ENCODE peak calls at places on chromosomes 16 and 17, in four cellular contexts. One of them, this sample, is unnamed.

GRCh38 chr16:53220585-53220984 is 165.8 kb downstream of the CHD9 start:
- DNase-seq in transverse colon: no peak
- DNase-seq in HL-60: no peak
- DNase-seq in GM12891: no peak
- DNase-seq in this sample: no peak

GRCh38 chr17:45129940-45130639 is 2.2 kb downstream of the PLCD3 start:
- DNase-seq in transverse colon: peak
- DNase-seq in HL-60: no peak
- DNase-seq in GM12891: no peak
- DNase-seq in this sample: no peak

GRCh38 chr16:80739523-80739922 is 64.9 kb downstream of the CDYL2 start:
- DNase-seq in transverse colon: no peak
- DNase-seq in HL-60: no peak
- DNase-seq in GM12891: no peak
- DNase-seq in this sample: no peak

GRCh38 chr16:14303654-14304394 is 232.7 kb downstream of the MRTFB start:
- DNase-seq in transverse colon: peak
- DNase-seq in HL-60: no peak
- DNase-seq in GM12891: no peak
- DNase-seq in this sample: no peak

GRCh38 chr17:9224485-9224884 is 203.2 kb downstream of the NTN1 start:
- DNase-seq in transverse colon: no peak
- DNase-seq in HL-60: no peak
- DNase-seq in GM12891: no peak
- DNase-seq in this sample: no peak

GRCh38 chr17:78599419-78599818 is 22.2 kb upstream of the DNAH17 start:
- DNase-seq in transverse colon: no peak
- DNase-seq in HL-60: no peak
- DNase-seq in GM12891: no peak
- DNase-seq in this sample: no peak

GRCh38 chr16:22070361-22071351 is 21.7 kb upstream of the VWA3A start:
- DNase-seq in transverse colon: no peak
- DNase-seq in HL-60: no peak
- DNase-seq in GM12891: no peak
- DNase-seq in this sample: no peak

GRCh38 chr16:68086336-68086821 is 1.2 kb downstream of the NFATC3 start:
- DNase-seq in transverse colon: no peak
- DNase-seq in HL-60: no peak
- DNase-seq in GM12891: no peak
- DNase-seq in this sample: no peak

GRCh38 chr16:71559855-71560254 is 17.0 kb downstream of the TAT start:
- DNase-seq in transverse colon: no peak
- DNase-seq in HL-60: no peak
- DNase-seq in GM12891: no peak
- DNase-seq in this sample: no peak

GRCh38 chr17:56597495-56597990 is 4.0 kb downstream of the NOG start:
- DNase-seq in transverse colon: no peak
- DNase-seq in HL-60: no peak
- DNase-seq in GM12891: no peak
- DNase-seq in this sample: no peak

GRCh38 chr17:39153541-39154111 is 2.2 kb upstream of the PLXDC1 start:
- DNase-seq in transverse colon: peak
- DNase-seq in HL-60: peak
- DNase-seq in GM12891: no peak
- DNase-seq in this sample: peak

GRCh38 chr16:70523621-70524405 is at the start of gene SF3B3:
- DNase-seq in transverse colon: peak
- DNase-seq in HL-60: peak
- DNase-seq in GM12891: peak
- DNase-seq in this sample: peak

GRCh38 chr17:78355701-78356100 is 4.2 kb downstream of the SOCS3 start:
- DNase-seq in transverse colon: no peak
- DNase-seq in HL-60: no peak
- DNase-seq in GM12891: no peak
- DNase-seq in this sample: no peak

GRCh38 chr17:17849147-17849820 is 12.5 kb upstream of the SREBF1 start:
- DNase-seq in transverse colon: peak
- DNase-seq in HL-60: no peak
- DNase-seq in GM12891: no peak
- DNase-seq in this sample: no peak

GRCh38 chr16:31700200-31700529 is 172.5 kb downstream of the AHSP start:
- DNase-seq in transverse colon: no peak
- DNase-seq in HL-60: no peak
- DNase-seq in GM12891: peak
- DNase-seq in this sample: no peak

GRCh38 chr17:43515641-43516040 is 30.5 kb downstream of the ETV4 start:
- DNase-seq in transverse colon: no peak
- DNase-seq in HL-60: no peak
- DNase-seq in GM12891: no peak
- DNase-seq in this sample: no peak

GRCh38 chr16:47049901-47050583 is 76.6 kb upstream of the DNAJA2 start:
- DNase-seq in transverse colon: no peak
- DNase-seq in HL-60: no peak
- DNase-seq in GM12891: no peak
- DNase-seq in this sample: no peak

GRCh38 chr16:28842696-28843095 is 3.5 kb downstream of the TUFM start:
- DNase-seq in transverse colon: no peak
- DNase-seq in HL-60: no peak
- DNase-seq in GM12891: no peak
- DNase-seq in this sample: no peak

GRCh38 chr17:50003916-50004315 is 8.9 kb upstream of the DLX3 start:
- DNase-seq in transverse colon: no peak
- DNase-seq in HL-60: no peak
- DNase-seq in GM12891: no peak
- DNase-seq in this sample: no peak

GRCh38 chr16:70512456-70512855 is 10.9 kb downstream of the COG4 start:
- DNase-seq in transverse colon: no peak
- DNase-seq in HL-60: no peak
- DNase-seq in GM12891: no peak
- DNase-seq in this sample: peak

GRCh38 chr17:7558544-7559306 is at the start of gene TNFSF13:
- DNase-seq in transverse colon: peak
- DNase-seq in HL-60: no peak
- DNase-seq in GM12891: no peak
- DNase-seq in this sample: no peak

GRCh38 chr16:89072216-89073130 is 21.2 kb upstream of the ACSF3 start:
- DNase-seq in transverse colon: no peak
- DNase-seq in HL-60: no peak
- DNase-seq in GM12891: no peak
- DNase-seq in this sample: no peak

GRCh38 chr17:33142703-33143299 is 150.3 kb downstream of the ASIC2 start:
- DNase-seq in transverse colon: no peak
- DNase-seq in HL-60: no peak
- DNase-seq in GM12891: no peak
- DNase-seq in this sample: no peak

GRCh38 chr17:3956983-3957382 is 7.3 kb downstream of the ATP2A3 start:
- DNase-seq in transverse colon: no peak
- DNase-seq in HL-60: no peak
- DNase-seq in GM12891: no peak
- DNase-seq in this sample: no peak

GRCh38 chr16:88078111-88078775 is 127.0 kb downstream of the BANP start:
- DNase-seq in transverse colon: no peak
- DNase-seq in HL-60: no peak
- DNase-seq in GM12891: no peak
- DNase-seq in this sample: peak

GRCh38 chr16:9521749-9522370 is 430.4 kb downstream of the HAPSTR1 start:
- DNase-seq in transverse colon: no peak
- DNase-seq in HL-60: no peak
- DNase-seq in GM12891: no peak
- DNase-seq in this sample: no peak

GRCh38 chr17:5000237-5000639 is 2.5 kb downstream of the KIF1C start:
- DNase-seq in transverse colon: peak
- DNase-seq in HL-60: no peak
- DNase-seq in GM12891: no peak
- DNase-seq in this sample: no peak

GRCh38 chr17:3803308-3803640 is 2.3 kb upstream of the ITGAE start:
- DNase-seq in transverse colon: no peak
- DNase-seq in HL-60: no peak
- DNase-seq in GM12891: no peak
- DNase-seq in this sample: no peak

GRCh38 chr17:80604007-80604728 is 59.5 kb downstream of the RPTOR start:
- DNase-seq in transverse colon: no peak
- DNase-seq in HL-60: peak
- DNase-seq in GM12891: no peak
- DNase-seq in this sample: no peak

GRCh38 chr17:42180411-42180921 is 476 bp downstream of the KCNH4 start:
- DNase-seq in transverse colon: no peak
- DNase-seq in HL-60: no peak
- DNase-seq in GM12891: no peak
- DNase-seq in this sample: no peak

GRCh38 chr17:42618442-42619150 is 9.1 kb downstream of the TUBG1 start:
- DNase-seq in transverse colon: peak
- DNase-seq in HL-60: no peak
- DNase-seq in GM12891: peak
- DNase-seq in this sample: no peak

GRCh38 chr16:19595043-19595767 is 39.7 kb downstream of the VPS35L start:
- DNase-seq in transverse colon: no peak
- DNase-seq in HL-60: no peak
- DNase-seq in GM12891: no peak
- DNase-seq in this sample: no peak

GRCh38 chr17:78168906-78169793 is 769 bp downstream of the SYNGR2 start:
- DNase-seq in transverse colon: peak
- DNase-seq in HL-60: no peak
- DNase-seq in GM12891: no peak
- DNase-seq in this sample: no peak

GRCh38 chr17:36183001-36183810 is 6.8 kb upstream of the TBC1D3B start:
- DNase-seq in transverse colon: peak
- DNase-seq in HL-60: no peak
- DNase-seq in GM12891: peak
- DNase-seq in this sample: no peak

DNA sequence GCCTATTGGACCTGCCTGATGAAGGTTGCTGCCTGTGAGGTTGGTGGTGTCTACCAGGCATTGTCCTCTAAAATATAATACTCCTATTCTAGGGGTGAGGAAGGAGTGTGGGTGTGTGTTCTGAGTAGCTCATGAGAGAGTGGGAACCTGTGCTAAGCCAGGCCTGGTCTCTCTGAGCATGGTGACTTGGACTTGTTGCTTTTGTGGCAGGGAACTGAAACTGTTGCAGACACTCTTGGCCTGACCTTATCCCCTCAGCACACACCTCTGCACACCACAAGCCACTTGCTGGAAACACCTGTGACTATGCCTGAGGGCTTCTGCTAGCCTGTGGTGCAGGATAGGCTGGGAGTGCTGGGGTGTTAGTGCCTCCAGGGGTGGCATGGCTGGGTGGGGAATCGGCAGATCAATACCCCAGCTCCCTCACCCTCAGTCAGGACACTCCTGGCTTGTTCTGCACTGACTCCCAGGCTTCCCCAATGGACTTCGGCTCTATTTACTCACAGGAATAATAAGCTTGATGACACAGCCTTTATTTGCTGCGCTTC is 29.9 kb downstream of the PLCG2 start:
- DNase-seq in transverse colon: peak
- DNase-seq in HL-60: no peak
- DNase-seq in GM12891: no peak
- DNase-seq in this sample: no peak
- TF ChIP-seq POLR2AphosphoS5 in transverse colon: no peak
- TF ChIP-seq POLR2AphosphoS5 in HL-60: no peak
- TF ChIP-seq POLR2AphosphoS5 in GM12891: peak
- TF ChIP-seq POLR2AphosphoS5 in this sample: no peak

DNA sequence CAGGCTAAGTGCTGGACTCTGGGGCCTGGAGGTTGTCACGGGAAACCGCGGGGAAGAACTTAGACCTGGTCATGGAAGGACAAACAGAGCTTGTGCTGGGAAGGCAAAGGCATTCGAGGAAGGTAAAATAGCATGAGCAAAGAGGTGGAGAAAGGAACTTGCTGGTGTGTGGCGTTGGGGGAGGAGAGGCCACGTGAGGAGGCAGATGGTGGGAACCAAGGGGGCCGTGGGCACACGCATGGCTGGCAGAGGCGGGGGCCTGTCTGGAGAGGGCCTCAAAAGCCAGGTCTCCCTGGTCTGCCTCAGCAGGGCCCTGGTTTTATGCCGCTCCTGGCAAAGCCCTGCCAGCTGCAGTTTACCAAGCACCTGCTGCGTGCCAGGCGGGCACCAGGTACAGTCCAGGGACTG is 15.3 kb downstream of the CORO7 start:
- DNase-seq in transverse colon: no peak
- DNase-seq in HL-60: no peak
- DNase-seq in GM12891: no peak
- DNase-seq in this sample: no peak
- TF ChIP-seq POLR2AphosphoS5 in transverse colon: no peak
- TF ChIP-seq POLR2AphosphoS5 in HL-60: no peak
- TF ChIP-seq POLR2AphosphoS5 in GM12891: no peak
- TF ChIP-seq POLR2AphosphoS5 in this sample: no peak

DNA sequence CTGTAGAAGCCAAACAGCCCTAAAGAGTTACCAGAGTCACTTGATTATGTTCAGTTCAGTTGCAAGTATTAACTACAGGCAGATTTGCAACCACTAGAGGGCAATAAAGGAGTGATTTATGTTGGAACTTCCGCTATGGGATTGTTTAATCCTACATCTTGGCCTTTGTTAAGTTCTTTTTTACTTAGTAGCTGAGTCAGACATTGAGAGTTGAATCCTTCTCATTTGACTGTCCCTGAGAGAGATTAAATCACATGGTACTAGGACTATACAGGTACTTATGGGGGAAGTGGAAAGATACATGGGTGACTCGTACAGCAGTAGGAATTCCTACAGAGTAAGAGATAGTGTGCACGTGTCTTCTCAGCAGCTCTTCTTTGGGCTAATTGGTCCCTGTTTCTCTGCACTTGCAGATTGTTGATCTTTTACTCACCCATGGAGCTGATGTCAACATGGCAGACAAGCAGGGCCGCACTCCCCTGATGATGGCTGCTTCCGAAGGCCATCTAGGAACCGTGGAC is 40.3 kb downstream of the CYB561 start:
- DNase-seq in transverse colon: no peak
- DNase-seq in HL-60: peak
- DNase-seq in GM12891: no peak
- DNase-seq in this sample: no peak
- TF ChIP-seq POLR2AphosphoS5 in transverse colon: no peak
- TF ChIP-seq POLR2AphosphoS5 in HL-60: no peak
- TF ChIP-seq POLR2AphosphoS5 in GM12891: no peak
- TF ChIP-seq POLR2AphosphoS5 in this sample: no peak

GRCh38 chr17:72387487-72387886 is 266.7 kb downstream of the SOX9 start:
- DNase-seq in transverse colon: no peak
- DNase-seq in HL-60: no peak
- DNase-seq in GM12891: no peak
- DNase-seq in this sample: no peak
- TF ChIP-seq POLR2AphosphoS5 in transverse colon: no peak
- TF ChIP-seq POLR2AphosphoS5 in HL-60: no peak
- TF ChIP-seq POLR2AphosphoS5 in GM12891: no peak
- TF ChIP-seq POLR2AphosphoS5 in this sample: no peak

DNA sequence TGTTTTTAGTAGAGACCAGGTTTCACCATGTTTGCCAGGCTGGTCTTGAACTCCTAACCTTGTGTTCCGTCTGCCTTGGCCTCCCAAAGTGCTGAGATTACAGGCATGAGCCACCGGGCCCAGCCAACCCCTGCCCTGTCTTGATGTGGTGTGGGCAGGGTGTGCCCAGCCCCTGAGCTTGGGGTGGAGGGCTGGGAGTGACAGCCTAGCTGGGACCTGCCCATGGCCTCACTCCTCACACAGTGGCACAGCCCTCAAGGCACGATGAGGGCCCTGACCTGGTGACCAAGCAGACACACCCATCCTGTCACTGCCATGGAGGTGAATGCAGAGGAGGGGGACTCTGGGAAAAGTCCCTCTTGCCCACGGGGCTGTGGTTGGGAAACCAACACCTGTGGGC is 3.0 kb downstream of the IL32 start:
- DNase-seq in transverse colon: peak
- DNase-seq in HL-60: no peak
- DNase-seq in GM12891: no peak
- DNase-seq in this sample: no peak
- TF ChIP-seq POLR2AphosphoS5 in transverse colon: no peak
- TF ChIP-seq POLR2AphosphoS5 in HL-60: no peak
- TF ChIP-seq POLR2AphosphoS5 in GM12891: no peak
- TF ChIP-seq POLR2AphosphoS5 in this sample: no peak

This sample was measured in suprapubic skin.